ENCODE peak calls at places on chromosomes 12 and 14, in seven cellular contexts. W, C, S, E, L, R and G are unnamed samples.

GRCh38 chr12:16300222-16300621 is 22.7 kb upstream of the SLC15A5 start:
- DNase-seq in W (no peak), C (peak; percentile 11), S (no peak), E (no peak), L (no peak), R (no peak), G (peak; percentile 85)

GRCh38 chr14:81728447-81728846 is 194.8 kb upstream of the SEL1L start:
- DNase-seq in W (no peak), C (no peak), S (no peak), E (no peak), L (no peak), R (no peak), G (no peak)

GRCh38 chr12:58966939-58967338 is 46.6 kb upstream of the LRIG3 start:
- DNase-seq in W (no peak), C (peak; percentile 49), S (no peak), E (no peak), L (no peak), R (no peak), G (no peak)

GRCh38 chr12:132219323-132219722 is 75.1 kb downstream of the NOC4L start:
- DNase-seq in W (no peak), C (no peak), S (no peak), E (no peak), L (no peak), R (no peak), G (no peak)

GRCh38 chr12:68237523-68238070 is 12.0 kb upstream of the IL26 start:
- DNase-seq in W (no peak), C (peak; percentile 39), S (no peak), E (no peak), L (no peak), R (no peak), G (no peak)

GRCh38 chr14:35879654-35880249 is 53.6 kb downstream of the BRMS1L start:
- DNase-seq in W (no peak), C (peak; percentile 20), S (peak; percentile 43), E (no peak), L (no peak), R (no peak), G (no peak)

GRCh38 chr12:83161451-83161850 is 474.7 kb downstream of the TMTC2 start:
- DNase-seq in W (no peak), C (peak; percentile 4), S (no peak), E (no peak), L (no peak), R (no peak), G (no peak)

GRCh38 chr14:28161040-28161439 is 605.5 kb upstream of the FOXG1 start:
- DNase-seq in W (no peak), C (no peak), S (no peak), E (no peak), L (no peak), R (no peak), G (no peak)

GRCh38 chr12:80470403-80470802 is 26.4 kb downstream of the PTPRQ start:
- DNase-seq in W (no peak), C (no peak), S (no peak), E (no peak), L (peak; percentile 35), R (no peak), G (no peak)

GRCh38 chr12:99059824-99060526 is 414.9 kb downstream of the APAF1 start:
- DNase-seq in W (peak; percentile 12), C (no peak), S (no peak), E (no peak), L (no peak), R (peak; percentile 64), G (peak; percentile 53)

GRCh38 chr12:122226366-122227222 is 742 bp upstream of the DIABLO start:
- DNase-seq in W (no peak), C (no peak), S (no peak), E (no peak), L (no peak), R (no peak), G (peak; percentile 2)

GRCh38 chr12:64672925-64673409 is 62.7 kb downstream of the RASSF3 start:
- DNase-seq in W (no peak), C (peak; percentile 66), S (peak; percentile 51), E (no peak), L (no peak), R (no peak), G (no peak)

GRCh38 chr14:24849471-24849870 is 200.5 kb downstream of the STXBP6 start:
- DNase-seq in W (no peak), C (peak; percentile 75), S (peak; percentile 45), E (no peak), L (no peak), R (no peak), G (no peak)

GRCh38 chr12:119869720-119870119 is 7.4 kb downstream of the CIT start:
- DNase-seq in W (no peak), C (peak; percentile 96), S (peak; percentile 64), E (no peak), L (no peak), R (no peak), G (no peak)

GRCh38 chr12:9365296-9365695 is 157.1 kb upstream of the PZP start:
- DNase-seq in W (no peak), C (peak; percentile 19), S (peak; percentile 47), E (no peak), L (no peak), R (no peak), G (no peak)

GRCh38 chr14:31926123-31926522 is 151.0 kb upstream of the ARHGAP5 start:
- DNase-seq in W (no peak), C (peak; percentile 53), S (peak; percentile 50), E (no peak), L (no peak), R (no peak), G (peak; percentile 55)

GRCh38 chr14:78605065-78605762 is 435.0 kb downstream of the NRXN3 start:
- DNase-seq in W (no peak), C (no peak), S (no peak), E (no peak), L (no peak), R (no peak), G (no peak)

GRCh38 chr12:127690161-127690560 is 576.8 kb upstream of the TMEM132C start:
- DNase-seq in W (no peak), C (no peak), S (peak; percentile 4), E (no peak), L (no peak), R (no peak), G (no peak)

DNA sequence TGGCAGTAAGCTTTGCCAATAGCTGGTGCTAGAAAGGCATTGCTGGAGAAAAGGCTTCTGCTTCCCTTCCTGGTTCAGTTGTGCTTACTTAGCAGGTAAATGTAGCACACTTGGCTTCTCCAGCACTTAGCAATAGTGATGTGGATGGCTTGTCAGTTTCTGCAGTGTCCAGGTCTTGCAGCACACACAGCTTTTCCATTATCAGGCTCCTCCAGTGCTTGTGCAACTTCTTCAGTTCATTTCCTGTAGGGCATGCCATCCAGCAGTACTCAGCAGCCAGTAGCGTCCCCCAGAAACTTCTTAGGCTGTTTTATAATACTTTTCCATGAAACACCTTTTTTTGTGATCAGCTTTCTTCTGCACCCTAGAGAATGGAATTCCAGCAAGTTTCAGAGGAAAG is 154.6 kb downstream of the SLC6A15 start:
- DNase-seq in W (no peak), C (peak; percentile 50), S (peak; percentile 75), E (no peak), L (no peak), R (no peak), G (no peak)
- H3K23ac ChIP-seq in W (no peak overlapping the region), C (peak overlapping the region; percentile 29), S (no peak overlapping the region), E (no peak overlapping the region), L (no peak overlapping the region), R (no peak overlapping the region), G (no peak overlapping the region)

DNA sequence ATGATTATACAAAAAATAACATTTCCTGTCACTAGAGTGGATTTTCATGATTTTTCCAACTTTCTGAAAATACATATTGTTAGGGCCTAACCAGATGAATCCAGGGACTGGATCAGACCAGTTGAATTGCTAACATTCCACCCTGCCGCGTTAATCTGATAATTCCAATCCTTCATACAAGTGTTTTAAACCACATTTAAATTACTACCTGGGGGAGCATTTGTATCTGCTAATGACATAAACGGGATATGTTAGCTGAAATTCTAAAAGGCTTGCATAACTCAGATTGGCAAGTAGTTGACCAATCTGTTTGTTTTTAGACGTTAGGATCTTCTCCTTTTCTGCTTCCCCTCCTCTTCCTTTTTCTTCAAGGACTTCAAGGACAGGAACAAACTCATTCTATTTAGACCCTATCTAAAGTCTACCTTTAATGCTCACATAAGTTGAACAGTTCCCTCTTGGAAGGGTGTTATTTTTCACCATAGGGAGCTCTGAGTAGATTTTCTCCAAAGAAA is 239.0 kb downstream of the ADAMTS20 start:
- DNase-seq in W (no peak), C (no peak), S (no peak), E (no peak), L (no peak), R (no peak), G (no peak)
- H3K4me1 ChIP-seq in W (no peaks in the 10 kb centered on the region), C (peaks cover 18% of the 10 kb centered on the region), S (peaks cover 2% of the 10 kb centered on the region), E (no peaks in the 10 kb centered on the region), L (no peaks in the 10 kb centered on the region), R (no peaks in the 10 kb centered on the region), G (no peaks in the 10 kb centered on the region)

GRCh38 chr12:102730996-102731395 is 186.0 kb downstream of the PAH start:
- DNase-seq in W (no peak), C (no peak), S (no peak), E (no peak), L (peak; percentile 38), R (no peak), G (peak; percentile 5)

GRCh38 chr12:102726686-102727085 is 190.4 kb downstream of the PAH start:
- DNase-seq in W (no peak), C (no peak), S (no peak), E (no peak), L (no peak), R (no peak), G (no peak)

GRCh38 chr12:102728506-102729242 is 188.4 kb downstream of the PAH start:
- DNase-seq in W (no peak), C (no peak), S (no peak), E (no peak), L (no peak), R (no peak), G (no peak)
- H3K23ac ChIP-seq in W (no peak overlapping the region), C (no peak overlapping the region), S (no peak overlapping the region), E (no peak overlapping the region), L (no peak overlapping the region), R (no peak overlapping the region), G (no peak overlapping the region)

GRCh38 chr12:116474899-116475298 is 84.3 kb upstream of the MAP1LC3B2 start:
- DNase-seq in W (no peak), C (no peak), S (no peak), E (no peak), L (no peak), R (no peak), G (no peak)

GRCh38 chr12:116476227-116476852 is 82.8 kb upstream of the MAP1LC3B2 start:
- DNase-seq in W (no peak), C (peak; percentile 28), S (no peak), E (no peak), L (no peak), R (no peak), G (no peak)

GRCh38 chr12:116472193-116472592 is 87.0 kb upstream of the MAP1LC3B2 start:
- DNase-seq in W (no peak), C (no peak), S (no peak), E (no peak), L (no peak), R (no peak), G (no peak)

GRCh38 chr12:116474331-116474730 is 84.8 kb upstream of the MAP1LC3B2 start:
- DNase-seq in W (no peak), C (no peak), S (peak; percentile 17), E (no peak), L (no peak), R (no peak), G (no peak)

DNA sequence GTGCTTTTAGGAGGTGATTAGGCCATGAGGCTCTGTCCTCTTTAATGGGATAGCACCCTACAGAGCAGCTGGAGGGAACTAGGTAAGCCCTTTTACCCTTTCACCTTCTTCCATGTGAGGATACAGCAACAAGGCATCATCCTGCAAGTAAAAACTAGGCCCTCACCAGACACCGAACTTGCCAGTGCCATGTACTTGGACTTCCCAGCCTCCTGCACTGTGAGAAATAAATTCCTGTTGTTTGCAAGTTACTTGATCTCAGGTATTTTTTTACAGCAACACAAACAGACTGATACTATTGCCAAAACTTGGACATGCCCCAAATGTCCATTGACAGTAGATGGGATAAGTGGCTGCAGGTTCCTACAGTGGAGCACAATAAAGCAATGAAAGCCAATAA is 85.8 kb upstream of the MAP1LC3B2 start:
- DNase-seq in W (no peak), C (no peak), S (no peak), E (no peak), L (no peak), R (no peak), G (no peak)
- H3K4me1 ChIP-seq in W (no peaks in the 10 kb centered on the region), C (no peaks in the 10 kb centered on the region), S (no peaks in the 10 kb centered on the region), E (no peaks in the 10 kb centered on the region), L (no peaks in the 10 kb centered on the region), R (no peaks in the 10 kb centered on the region), G (no peaks in the 10 kb centered on the region)